ENCODE peak calls at places on chromosomes 12 and 14, in eight cellular contexts. M is AG10803, U is transverse colon, H is IMR-90, Q is AG04449, K is BJ, C is A549, D is tibial nerve. J is an unnamed sample.

GRCh38 chr14:30108975-30109700 is 181.5 kb upstream of the PRKD1 start:
- DNase-seq in M (peak), U (no peak), H (peak), Q (no peak), K (no peak), C (no peak), D (no peak), J (no peak)

GRCh38 chr14:24297190-24297964 is 2.2 kb downstream of the DHRS1 start:
- DNase-seq in M (no peak), U (no peak), H (peak), Q (no peak), K (no peak), C (peak), D (no peak), J (no peak)

GRCh38 chr14:76810953-76811400 is 1.7 kb downstream of the ANGEL1 start:
- DNase-seq in M (peak), U (peak), H (peak), Q (no peak), K (no peak), C (peak), D (no peak), J (no peak)

GRCh38 chr12:91901675-91902074 is 244.0 kb downstream of the BTG1 start:
- DNase-seq in M (no peak), U (no peak), H (no peak), Q (no peak), K (no peak), C (no peak), D (no peak), J (no peak)

GRCh38 chr12:106865685-106866084 is 90.0 kb upstream of the TMEM263 start:
- DNase-seq in M (no peak), U (no peak), H (no peak), Q (no peak), K (no peak), C (no peak), D (no peak), J (no peak)

GRCh38 chr12:121060149-121061001 is 21.3 kb upstream of the OASL start:
- DNase-seq in M (peak), U (peak), H (peak), Q (no peak), K (no peak), C (peak), D (no peak), J (no peak)

GRCh38 chr12:57240069-57240921 is 10.7 kb downstream of the STAC3 start:
- DNase-seq in M (peak), U (peak), H (peak), Q (no peak), K (no peak), C (peak), D (no peak), J (no peak)

GRCh38 chr12:16348435-16349131 is 1.1 kb downstream of the MGST1 start:
- DNase-seq in M (peak), U (no peak), H (peak), Q (no peak), K (no peak), C (peak), D (no peak), J (no peak)

GRCh38 chr12:52415870-52416750 is 10.0 kb upstream of the KRT82 start:
- DNase-seq in M (peak), U (peak), H (peak), Q (peak), K (no peak), C (peak), D (peak), J (no peak)

GRCh38 chr12:52411806-52412205 is 5.7 kb upstream of the KRT82 start:
- DNase-seq in M (no peak), U (no peak), H (no peak), Q (no peak), K (no peak), C (no peak), D (no peak), J (no peak)

GRCh38 chr12:52414936-52415335 is 8.8 kb upstream of the KRT82 start:
- DNase-seq in M (no peak), U (no peak), H (no peak), Q (no peak), K (no peak), C (no peak), D (no peak), J (no peak)

GRCh38 chr12:52413202-52413601 is 7.1 kb upstream of the KRT82 start:
- DNase-seq in M (no peak), U (no peak), H (no peak), Q (no peak), K (no peak), C (no peak), D (no peak), J (no peak)

DNA sequence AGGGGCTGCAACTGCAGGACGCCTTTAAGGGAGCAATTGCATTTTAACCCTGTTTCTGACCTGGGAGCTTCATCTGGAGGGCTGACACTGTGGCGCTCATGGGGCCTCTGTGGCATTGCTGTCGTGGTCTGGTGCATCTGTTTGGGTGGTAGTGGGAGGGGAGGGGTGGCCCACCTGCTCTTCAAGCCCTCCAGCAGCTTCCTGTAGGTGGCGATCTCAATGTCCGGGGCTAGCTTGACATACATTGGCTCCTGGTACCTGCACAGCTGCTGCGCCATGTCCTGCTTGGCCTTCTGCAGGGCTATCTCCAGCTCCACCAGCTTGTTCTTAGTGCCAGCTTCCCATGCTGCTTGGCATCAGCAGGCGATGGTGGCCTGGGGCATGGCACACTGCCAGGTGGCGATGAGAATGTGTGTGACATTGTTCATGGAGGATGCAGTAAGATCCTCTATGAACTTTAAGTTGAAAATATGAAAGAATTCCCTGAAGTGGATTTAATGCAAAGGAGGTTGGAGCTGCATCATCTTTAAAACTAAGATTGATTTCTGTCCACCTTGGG is 7.7 kb upstream of the KRT82 start:
- DNase-seq in M (no peak), U (no peak), H (no peak), Q (no peak), K (no peak), C (no peak), D (no peak), J (no peak)
- TF ChIP-seq CTCF in M (no peak), U (no peak), H (no peak), Q (no peak), K (no peak), C (no peak), D (no peak), J (no peak)

GRCh38 chr12:12683298-12683697 is 12.7 kb downstream of the GPR19 start:
- DNase-seq in M (no peak), U (no peak), H (no peak), Q (no peak), K (no peak), C (no peak), D (no peak), J (no peak)
- H3K4me3 ChIP-seq in M (no peak), U (no peak), H (no peak), Q (no peak), K (no peak), C (no peak), D (no peak), J (no peak)

GRCh38 chr12:38662851-38663250 is 242.5 kb downstream of the CPNE8 start:
- DNase-seq in M (peak), U (no peak), H (no peak), Q (no peak), K (no peak), C (no peak), D (no peak), J (no peak)

GRCh38 chr12:38669081-38669480 is 236.3 kb downstream of the CPNE8 start:
- DNase-seq in M (no peak), U (no peak), H (no peak), Q (no peak), K (no peak), C (no peak), D (no peak), J (no peak)

GRCh38 chr12:38666425-38666824 is 239.0 kb downstream of the CPNE8 start:
- DNase-seq in M (no peak), U (no peak), H (no peak), Q (no peak), K (no peak), C (no peak), D (no peak), J (no peak)

GRCh38 chr12:38669530-38669929 is 235.9 kb downstream of the CPNE8 start:
- DNase-seq in M (no peak), U (no peak), H (no peak), Q (no peak), K (no peak), C (no peak), D (no peak), J (no peak)

GRCh38 chr12:38664661-38665269 is 240.6 kb downstream of the CPNE8 start:
- DNase-seq in M (peak), U (peak), H (no peak), Q (no peak), K (no peak), C (peak), D (no peak), J (no peak)
- TF ChIP-seq CTCF in M (peak), U (peak), H (no peak), Q (no peak), K (peak), C (peak), D (no peak), J (peak)

GRCh38 chr14:59482471-59483331 is 1.5 kb downstream of the L3HYPDH start:
- DNase-seq in M (peak), U (peak), H (peak), Q (peak), K (peak), C (peak), D (no peak), J (peak)

GRCh38 chr14:59483360-59483759 is 848 bp downstream of the L3HYPDH start:
- DNase-seq in M (peak), U (no peak), H (peak), Q (peak), K (no peak), C (peak), D (no peak), J (peak)

GRCh38 chr14:59483819-59484610 is at the start of the genes JKAMP and L3HYPDH:
- DNase-seq in M (peak), U (peak), H (peak), Q (peak), K (peak), C (peak), D (peak), J (peak)

GRCh38 chr14:59481407-59482119 is 2.6 kb downstream of the L3HYPDH start:
- DNase-seq in M (peak), U (no peak), H (peak), Q (peak), K (no peak), C (peak), D (no peak), J (no peak)

DNA sequence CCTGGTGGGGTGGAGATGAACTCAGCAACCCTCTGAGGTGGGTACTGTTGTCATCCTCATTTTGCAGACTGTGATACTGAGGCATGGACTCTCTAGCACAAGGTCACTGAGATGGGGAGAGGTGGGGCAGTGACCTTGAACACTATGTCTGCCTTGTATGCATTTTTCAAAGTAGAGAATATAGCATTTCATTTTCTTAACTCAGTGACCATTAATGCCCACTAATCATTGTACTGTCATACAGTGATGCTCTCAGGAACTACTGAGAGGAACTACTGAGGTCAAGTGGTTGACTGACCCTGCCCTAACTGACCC is 2.1 kb downstream of the L3HYPDH start:
- DNase-seq in M (no peak), U (no peak), H (no peak), Q (no peak), K (no peak), C (no peak), D (no peak), J (no peak)
- H3K4me3 ChIP-seq in M (peak), U (no peak), H (peak), Q (peak), K (peak), C (peak), D (peak), J (peak)

GRCh38 chr12:6842075-6842474 is 1.4 kb downstream of the GNB3 start:
- DNase-seq in M (no peak), U (no peak), H (no peak), Q (no peak), K (no peak), C (no peak), D (no peak), J (no peak)

GRCh38 chr12:6841139-6841515 is 402 bp downstream of the GNB3 start:
- DNase-seq in M (no peak), U (no peak), H (no peak), Q (no peak), K (no peak), C (no peak), D (no peak), J (no peak)

GRCh38 chr12:6840428-6841138 is at the start of gene GNB3:
- DNase-seq in M (no peak), U (no peak), H (no peak), Q (no peak), K (no peak), C (no peak), D (no peak), J (no peak)

GRCh38 chr12:6845395-6845794 is 4.7 kb downstream of the GNB3 start:
- DNase-seq in M (no peak), U (peak), H (no peak), Q (no peak), K (no peak), C (no peak), D (no peak), J (no peak)

DNA sequence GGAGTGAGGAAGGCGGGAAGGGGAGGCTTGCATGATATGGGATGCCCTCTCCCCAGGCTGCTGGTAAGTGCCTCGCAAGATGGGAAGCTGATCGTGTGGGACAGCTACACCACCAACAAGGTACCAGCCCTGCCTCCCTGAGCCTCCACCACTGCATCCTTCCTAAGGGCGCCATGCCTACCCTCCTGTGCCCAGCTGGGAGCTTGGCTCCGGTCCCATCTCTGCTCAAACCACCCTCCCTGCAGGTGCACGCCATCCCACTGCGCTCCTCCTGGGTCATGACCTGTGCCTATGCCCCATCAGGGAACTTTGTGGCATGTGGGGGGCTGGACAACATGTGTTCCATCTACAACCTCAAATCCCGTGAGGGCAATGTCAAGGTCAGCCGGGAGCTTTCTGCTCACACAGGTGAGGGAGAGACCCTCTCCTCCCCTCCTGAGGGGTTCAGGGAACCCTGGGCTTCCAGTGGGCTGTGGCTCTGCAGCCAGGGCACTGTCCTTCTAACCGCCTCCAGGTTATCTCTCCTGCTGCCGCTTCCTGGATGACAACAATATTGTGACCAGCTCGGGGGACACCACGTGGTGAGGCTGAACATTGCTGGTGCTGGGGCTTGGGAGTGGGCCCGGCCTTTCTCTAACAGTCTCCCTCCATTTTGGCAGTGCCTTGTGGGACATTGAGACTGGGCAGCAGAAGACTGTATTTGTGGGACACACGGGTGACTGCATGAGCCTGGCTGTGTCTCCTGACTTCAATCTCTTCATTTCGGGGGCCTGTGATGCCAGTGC is 2.6 kb downstream of the GNB3 start:
- DNase-seq in M (no peak), U (peak), H (no peak), Q (no peak), K (no peak), C (no peak), D (no peak), J (no peak)
- TF ChIP-seq CTCF in M (no peak), U (no peak), H (no peak), Q (no peak), K (no peak), C (no peak), D (no peak), J (no peak)

J was measured in astrocyte of the cerebellum.